ENCODE peak calls at places on chromosomes 13 and 19, in eight cellular contexts. C is neuronal stem cell; D is activated CD4-positive, alpha-beta T cell treated with anti-CD3 and anti-CD28 coated beads, Interleukin-2, amount 50 U/mL, for 4 hours; B is uterus; Z is NCI-H774; X is choroid plexus epithelial cell; S is glutamatergic neuron; J is NCI-H1092 treated with DMSO at 0.1 percent for 48 hours. H is an unnamed sample.

GRCh38 chr19:33280351-33280921 is 21.9 kb downstream of the CEBPA start:
- DNase-seq in C (no peak), D (no peak), B (no peak), Z (no peak), X (no peak), S (no peak), J (no peak), H (no peak)

GRCh38 chr19:5960005-5961001 is 17.6 kb downstream of the RANBP3 start:
- DNase-seq in C (no peak), D (no peak), B (no peak), Z (no peak), X (no peak), S (no peak), J (peak), H (no peak)

GRCh38 chr19:48578891-48579290 is 26.9 kb downstream of the SULT2B1 start:
- DNase-seq in C (no peak), D (no peak), B (no peak), Z (no peak), X (peak), S (no peak), J (no peak), H (no peak)

GRCh38 chr19:30621326-30621920 is 249.2 kb downstream of the ZNF536 start:
- DNase-seq in C (no peak), D (no peak), B (no peak), Z (no peak), X (no peak), S (no peak), J (no peak), H (no peak)

GRCh38 chr13:76717092-76717491 is 169.1 kb downstream of the KCTD12 start:
- DNase-seq in C (no peak), D (no peak), B (no peak), Z (no peak), X (peak), S (no peak), J (no peak), H (no peak)

GRCh38 chr13:41544824-41545707 is 87.7 kb downstream of the RGCC start:
- DNase-seq in C (no peak), D (no peak), B (no peak), Z (no peak), X (peak), S (no peak), J (no peak), H (no peak)

GRCh38 chr13:28286263-28286662 is 147.9 kb downstream of the PAN3 start:
- DNase-seq in C (no peak), D (no peak), B (no peak), Z (no peak), X (no peak), S (no peak), J (no peak), H (no peak)

GRCh38 chr13:67023088-67023893 is 206.8 kb downstream of the PCDH9 start:
- DNase-seq in C (peak), D (no peak), B (no peak), Z (peak), X (peak), S (no peak), J (peak), H (no peak)

GRCh38 chr19:46913198-46913851 is 52.5 kb downstream of the ARHGAP35 start:
- DNase-seq in C (no peak), D (no peak), B (no peak), Z (no peak), X (no peak), S (no peak), J (no peak), H (no peak)

GRCh38 chr19:50567052-50567841 is 988 bp downstream of the LRRC4B start:
- DNase-seq in C (peak), D (no peak), B (no peak), Z (no peak), X (no peak), S (no peak), J (no peak), H (no peak)

GRCh38 chr19:56712609-56713008 is 41.1 kb upstream of the ZNF835 start:
- DNase-seq in C (peak), D (no peak), B (no peak), Z (no peak), X (no peak), S (no peak), J (no peak), H (no peak)

GRCh38 chr19:29527500-29528328 is 1.9 kb downstream of the VSTM2B start:
- DNase-seq in C (no peak), D (no peak), B (no peak), Z (no peak), X (no peak), S (no peak), J (no peak), H (no peak)

GRCh38 chr19:45182758-45183157 is 4.2 kb downstream of the BLOC1S3 start:
- DNase-seq in C (no peak), D (no peak), B (no peak), Z (no peak), X (no peak), S (no peak), J (no peak), H (no peak)

GRCh38 chr13:101157261-101157660 is 259.0 kb downstream of the NALCN start:
- DNase-seq in C (no peak), D (no peak), B (no peak), Z (no peak), X (no peak), S (no peak), J (no peak), H (no peak)

GRCh38 chr13:92224052-92224821 is 825.8 kb downstream of the GPC5 start:
- DNase-seq in C (no peak), D (no peak), B (no peak), Z (no peak), X (peak), S (no peak), J (no peak), H (no peak)

GRCh38 chr19:800360-801029 is 3.2 kb downstream of the PTBP1 start:
- DNase-seq in C (no peak), D (no peak), B (no peak), Z (no peak), X (peak), S (no peak), J (no peak), H (no peak)

GRCh38 chr13:79434578-79434977 is 28.5 kb upstream of the RBM26 start:
- DNase-seq in C (no peak), D (no peak), B (no peak), Z (no peak), X (peak), S (no peak), J (no peak), H (no peak)

GRCh38 chr19:12828494-12828893 is 5.9 kb downstream of the RTBDN start:
- DNase-seq in C (no peak), D (no peak), B (no peak), Z (peak), X (no peak), S (peak), J (peak), H (no peak)

GRCh38 chr19:45216677-45217076 is 28.5 kb downstream of the EXOC3L2 start:
- DNase-seq in C (no peak), D (no peak), B (no peak), Z (no peak), X (no peak), S (no peak), J (no peak), H (no peak)

GRCh38 chr19:32910094-32910493 is 40.5 kb upstream of the SLC7A9 start:
- DNase-seq in C (no peak), D (no peak), B (no peak), Z (no peak), X (no peak), S (no peak), J (no peak), H (no peak)

GRCh38 chr13:29524176-29524575 is 71.3 kb downstream of the SLC7A1 start:
- DNase-seq in C (no peak), D (no peak), B (no peak), Z (no peak), X (peak), S (no peak), J (no peak), H (no peak)

GRCh38 chr13:114128624-114129522 is 3.5 kb downstream of the RASA3 start:
- DNase-seq in C (no peak), D (peak), B (peak), Z (no peak), X (peak), S (no peak), J (no peak), H (peak)

GRCh38 chr13:37681295-37682032 is 82.9 kb upstream of the POSTN start:
- DNase-seq in C (no peak), D (no peak), B (no peak), Z (no peak), X (peak), S (no peak), J (no peak), H (no peak)

GRCh38 chr19:29671393-29672076 is 6.3 kb downstream of the PLEKHF1 start:
- DNase-seq in C (no peak), D (peak), B (no peak), Z (no peak), X (peak), S (no peak), J (peak), H (peak)

GRCh38 chr19:33429891-33430673 is 56.6 kb downstream of the CEBPG start:
- DNase-seq in C (no peak), D (no peak), B (peak), Z (no peak), X (no peak), S (peak), J (no peak), H (peak)

GRCh38 chr13:62357887-62358645 is 942.4 kb upstream of the PCDH20 start:
- DNase-seq in C (peak), D (no peak), B (no peak), Z (no peak), X (peak), S (peak), J (peak), H (no peak)

GRCh38 chr19:22532388-22533310 is 101.5 kb upstream of the ZNF492 start:
- DNase-seq in C (no peak), D (no peak), B (peak), Z (no peak), X (no peak), S (no peak), J (no peak), H (no peak)

GRCh38 chr19:47378246-47378645 is 29.1 kb downstream of the DHX34 start:
- DNase-seq in C (no peak), D (no peak), B (no peak), Z (no peak), X (no peak), S (no peak), J (no peak), H (no peak)

GRCh38 chr13:102226591-102226990 is 175.3 kb downstream of the FGF14 start:
- DNase-seq in C (no peak), D (no peak), B (no peak), Z (no peak), X (no peak), S (no peak), J (no peak), H (no peak)

GRCh38 chr19:46529622-46530451 is 34.2 kb upstream of the PNMA8B start:
- DNase-seq in C (peak), D (peak), B (peak), Z (peak), X (peak), S (peak), J (peak), H (peak)

GRCh38 chr19:37007587-37008220 is 70.5 kb upstream of the ZNF420 start:
- DNase-seq in C (no peak), D (peak), B (peak), Z (peak), X (peak), S (peak), J (peak), H (no peak)

GRCh38 chr19:49491804-49492572 is 4.2 kb upstream of the RPS11 start:
- DNase-seq in C (no peak), D (no peak), B (no peak), Z (no peak), X (no peak), S (no peak), J (no peak), H (no peak)

GRCh38 chr13:33676700-33677048 is 141.3 kb upstream of the RFC3 start:
- DNase-seq in C (no peak), D (no peak), B (peak), Z (peak), X (peak), S (no peak), J (peak), H (no peak)